ENCODE peak calls at places on chromosomes 11 and 22, in six cellular contexts. P is trophoblast cell, R is H9, U is neuronal stem cell, I is mesenchymal stem cell, N is mesendoderm. C is an unnamed sample.

GRCh38 chr22:26763633-26764295 is 106.4 kb downstream of the MIAT start:
- DNase-seq in R (no peak), I (peak), P (no peak), N (no peak), U (no peak), C (peak)

GRCh38 chr11:30254307-30255298 is 23.8 kb downstream of the FSHB start:
- DNase-seq in P (no peak), I (no peak), R (no peak), N (peak), U (no peak), C (no peak)

GRCh38 chr11:117072517-117073218 is 25.6 kb downstream of the SIK3 start:
- DNase-seq in U (no peak), I (peak), P (peak), N (peak), R (no peak), C (peak)

GRCh38 chr11:92226331-92227232 is 2.0 kb downstream of the FAT3 start:
- DNase-seq in U (peak), I (no peak), P (no peak), N (peak), R (peak), C (no peak)

GRCh38 chr22:44884968-44885805 is 124.6 kb downstream of the PHF21B start:
- DNase-seq in P (no peak), U (no peak), I (no peak), N (peak), R (no peak), C (no peak)

GRCh38 chr11:35040221-35040942 is 98.6 kb upstream of the CD44 start:
- DNase-seq in U (no peak), P (peak), I (peak), N (no peak), R (no peak), C (peak)

GRCh38 chr11:118979434-118979833 is 7.9 kb downstream of the FOXR1 start:
- DNase-seq in R (peak), N (peak), U (no peak), P (no peak), I (no peak), C (no peak)

GRCh38 chr11:102345923-102346322 is 1.1 kb upstream of the BIRC2 start:
- DNase-seq in R (no peak), P (peak), N (peak), U (peak), I (peak), C (peak)

GRCh38 chr11:79414644-79415317 is 26.0 kb downstream of the TENM4 start:
- DNase-seq in I (peak), N (no peak), R (no peak), U (no peak), P (no peak), C (peak)

GRCh38 chr11:26557666-26558065 is 14.4 kb downstream of the MUC15 start:
- DNase-seq in I (no peak), N (no peak), U (no peak), P (no peak), R (no peak), C (no peak)

GRCh38 chr11:106172389-106172991 is 95.0 kb downstream of the AASDHPPT start:
- DNase-seq in N (no peak), R (no peak), U (no peak), I (no peak), P (peak), C (no peak)

GRCh38 chr22:31937328-31937727 is 7.0 kb upstream of the YWHAH start:
- DNase-seq in I (no peak), P (no peak), R (no peak), U (no peak), N (no peak), C (no peak)

GRCh38 chr11:111654611-111655010 is 52.4 kb downstream of the SIK2 start:
- DNase-seq in N (no peak), I (no peak), R (no peak), U (no peak), P (no peak), C (no peak)

GRCh38 chr11:110355011-110355744 is 58.8 kb upstream of the RDX start:
- DNase-seq in U (no peak), N (peak), I (no peak), R (peak), P (no peak), C (no peak)

GRCh38 chr11:2477936-2478335 is 33.1 kb downstream of the KCNQ1 start:
- DNase-seq in P (no peak), N (no peak), R (no peak), I (no peak), U (no peak), C (no peak)

GRCh38 chr11:67277231-67277961 is 11.1 kb downstream of the GRK2 start:
- DNase-seq in R (peak), U (no peak), P (no peak), N (peak), I (peak), C (peak)

GRCh38 chr11:31325162-31325561 is 44.4 kb downstream of the DCDC1 start:
- DNase-seq in P (no peak), U (no peak), I (peak), N (no peak), R (no peak), C (peak)

GRCh38 chr22:25637032-25637431 is 72.6 kb downstream of the GRK3 start:
- DNase-seq in N (no peak), P (no peak), I (peak), U (no peak), R (no peak), C (no peak)

GRCh38 chr11:71946144-71946571 is 17.3 kb downstream of the RNF121 start:
- DNase-seq in P (peak), R (no peak), N (no peak), U (no peak), I (peak), C (peak)

GRCh38 chr22:49959782-49960158 is 802 bp upstream of the PIM3 start:
- DNase-seq in N (no peak), P (peak), I (no peak), R (peak), U (no peak), C (no peak)

GRCh38 chr11:119739021-119739703 is 10.2 kb upstream of the NECTIN1 start:
- DNase-seq in U (no peak), I (no peak), N (no peak), R (no peak), P (no peak), C (no peak)

GRCh38 chr22:22244337-22245250 is at the start of gene VPREB1:
- DNase-seq in I (no peak), U (no peak), R (no peak), N (no peak), P (no peak), C (no peak)
- H2AK5ac ChIP-seq in I (no peak), U (no peak), R (no peak), N (no peak), P (no peak), C (no peak)

GRCh38 chr11:113350646-113351045 is 36.3 kb downstream of the TTC12 start:
- DNase-seq in U (no peak), I (no peak), N (no peak), P (no peak), R (no peak), C (no peak)
- H2AK5ac ChIP-seq in U (no peak), I (no peak), N (no peak), P (no peak), R (no peak), C (no peak)

GRCh38 chr22:46574438-46574992 is 37.1 kb upstream of the CELSR1 start:
- DNase-seq in U (no peak), N (no peak), P (no peak), R (no peak), I (no peak), C (no peak)
- H2AK5ac ChIP-seq in U (no peak), N (no peak), P (no peak), R (no peak), I (no peak), C (no peak)

GRCh38 chr22:40196628-40197027 is 18.9 kb downstream of the TNRC6B start:
- DNase-seq in P (no peak), U (no peak), N (no peak), R (no peak), I (peak), C (peak)

GRCh38 chr22:40194656-40195055 is 16.9 kb downstream of the TNRC6B start:
- DNase-seq in R (no peak), P (no peak), I (no peak), U (no peak), N (no peak), C (no peak)

GRCh38 chr22:40190501-40190900 is 12.8 kb downstream of the TNRC6B start:
- DNase-seq in R (no peak), P (no peak), N (no peak), U (no peak), I (no peak), C (no peak)

GRCh38 chr22:40189979-40190378 is 12.3 kb downstream of the TNRC6B start:
- DNase-seq in U (no peak), N (no peak), P (no peak), R (no peak), I (no peak), C (peak)

GRCh38 chr22:40193429-40194421 is 16.0 kb downstream of the TNRC6B start:
- DNase-seq in N (peak), U (no peak), R (peak), P (no peak), I (peak), C (peak)
- H2AK5ac ChIP-seq in N (no peak), U (no peak), R (no peak), P (no peak), I (no peak), C (peak)

DNA sequence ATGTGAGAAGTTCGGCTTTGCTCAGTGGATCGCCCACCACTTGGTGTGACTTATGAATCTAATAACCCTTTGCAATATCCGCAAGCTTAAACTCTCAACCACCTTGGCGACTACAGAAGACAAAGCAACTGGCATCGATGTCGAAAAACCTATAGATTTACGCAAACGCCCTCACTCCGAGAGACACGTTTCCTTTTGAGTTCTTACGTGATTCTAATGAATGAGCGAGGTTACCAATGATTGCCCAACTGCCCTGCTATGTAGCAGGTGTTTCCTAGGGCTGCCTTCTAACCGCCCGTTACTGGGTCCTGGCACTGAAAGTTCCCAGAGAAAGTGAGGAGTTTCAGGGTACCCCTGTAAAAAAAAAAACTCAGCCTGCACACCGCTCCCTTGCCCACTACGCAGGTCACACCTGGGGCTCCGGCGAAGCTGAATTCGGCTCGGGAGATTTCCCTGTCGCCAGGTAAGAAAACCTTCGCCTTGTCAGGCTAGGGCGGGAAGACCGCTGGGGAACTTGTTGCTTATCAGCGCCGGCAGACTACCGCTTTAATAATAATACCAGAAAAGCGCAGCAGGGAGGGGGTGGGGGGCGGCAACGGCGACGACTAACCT is 21.4 kb upstream of the BDNF start:
- DNase-seq in I (peak), P (no peak), R (no peak), N (peak), U (no peak), C (no peak)
- H2AK5ac ChIP-seq in I (no peak), P (no peak), R (no peak), N (no peak), U (no peak), C (no peak)

DNA sequence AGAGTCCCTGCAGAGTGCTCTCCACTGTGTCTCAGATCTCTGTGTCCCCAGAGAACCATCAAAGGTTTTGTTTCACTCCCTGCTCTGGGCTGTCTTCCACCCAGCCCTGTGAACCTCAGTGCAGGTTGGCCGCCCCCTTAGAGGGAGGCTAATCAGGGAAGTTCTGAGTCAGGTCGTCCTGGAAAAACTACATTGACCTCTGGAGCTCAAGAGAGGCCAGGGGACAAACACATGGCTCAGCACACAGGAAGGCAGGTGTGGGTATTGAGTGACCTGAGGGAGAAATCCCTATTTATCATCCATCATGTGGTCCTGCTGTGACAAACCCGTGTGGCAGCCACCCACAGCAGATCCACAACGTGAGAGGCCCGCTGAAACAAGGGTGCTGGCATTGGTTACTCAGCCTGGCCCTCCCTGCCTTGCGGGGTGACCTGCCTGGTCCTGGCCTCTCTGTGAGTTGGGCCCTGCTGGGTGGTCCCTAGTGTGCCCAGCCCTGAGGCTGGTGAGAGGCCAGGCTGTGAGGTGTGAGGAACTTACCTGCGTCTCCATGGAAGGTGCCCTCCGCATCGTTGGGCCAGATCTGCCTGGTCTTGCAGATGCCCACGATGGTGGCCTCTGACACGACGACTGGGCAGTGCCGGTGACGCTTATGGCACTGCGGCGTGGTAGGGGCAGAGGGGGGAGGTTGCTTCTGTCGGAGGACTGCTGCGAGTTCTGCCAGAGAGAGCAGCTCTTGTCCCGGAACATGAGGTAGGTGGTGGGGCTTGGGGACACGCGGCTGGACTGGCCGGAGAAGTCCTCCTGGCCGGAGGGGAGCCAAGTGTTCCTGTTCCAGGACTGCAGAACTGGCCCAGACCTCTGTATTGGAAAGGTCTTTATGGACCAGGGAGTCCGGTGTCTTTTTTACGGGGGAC is 671 bp upstream of the BCR start:
- DNase-seq in P (peak), R (no peak), I (no peak), U (no peak), N (peak), C (no peak)
- H2AK5ac ChIP-seq in P (peak), R (no peak), I (peak), U (peak), N (peak), C (peak)

GRCh38 chr11:128757886-128758612 is 64.2 kb downstream of the FLI1 start:
- DNase-seq in P (no peak), I (no peak), R (no peak), N (no peak), U (no peak), C (no peak)
- H2AK5ac ChIP-seq in P (no peak), I (no peak), R (no peak), N (no peak), U (no peak), C (no peak)

GRCh38 chr11:44741976-44742375 is 15.2 kb downstream of the TSPAN18 start:
- DNase-seq in P (no peak), I (no peak), R (no peak), N (peak), U (no peak), C (no peak)

GRCh38 chr11:44744160-44744559 is 17.4 kb downstream of the TSPAN18 start:
- DNase-seq in N (no peak), R (no peak), U (no peak), I (peak), P (no peak), C (peak)

GRCh38 chr11:44740967-44741366 is 14.2 kb downstream of the TSPAN18 start:
- DNase-seq in P (no peak), I (no peak), U (no peak), N (no peak), R (no peak), C (no peak)

GRCh38 chr11:44743326-44743725 is 16.6 kb downstream of the TSPAN18 start:
- DNase-seq in U (no peak), R (no peak), P (no peak), N (no peak), I (no peak), C (no peak)

DNA sequence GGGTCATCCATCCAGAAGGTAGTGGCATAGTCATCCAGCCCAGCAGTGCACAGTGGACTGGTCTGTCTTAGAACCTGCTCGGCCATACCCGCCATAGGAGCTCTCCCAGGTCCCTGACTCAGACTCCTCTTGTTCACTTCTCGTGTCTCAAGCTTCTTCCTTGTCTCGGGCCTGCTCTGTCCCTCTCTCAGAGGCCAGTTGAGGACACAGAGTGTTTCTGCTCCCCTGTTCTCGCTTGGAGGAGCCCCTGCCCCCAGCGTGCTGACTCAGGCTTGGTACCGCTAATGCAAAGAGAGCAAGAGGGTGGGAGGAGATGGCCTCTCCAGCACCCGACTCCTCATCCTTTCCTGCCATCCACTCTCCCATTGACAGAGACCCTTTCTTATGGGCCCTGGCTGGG is 15.7 kb downstream of the TSPAN18 start:
- DNase-seq in P (no peak), I (no peak), N (no peak), U (no peak), R (no peak), C (no peak)
- H2AK5ac ChIP-seq in P (no peak), I (no peak), N (no peak), U (no peak), R (peak), C (no peak)

GRCh38 chr11:48024635-48025071 is 44.3 kb downstream of the PTPRJ start:
- DNase-seq in N (no peak), P (no peak), U (no peak), R (no peak), I (no peak), C (no peak)

GRCh38 chr11:48025983-48026340 is 45.6 kb downstream of the PTPRJ start:
- DNase-seq in R (no peak), N (no peak), P (no peak), I (peak), U (no peak), C (peak)

GRCh38 chr11:48022445-48022844 is 42.1 kb downstream of the PTPRJ start:
- DNase-seq in R (no peak), N (no peak), P (no peak), I (no peak), U (no peak), C (no peak)

GRCh38 chr11:48028909-48029685 is 48.7 kb downstream of the PTPRJ start:
- DNase-seq in R (no peak), I (no peak), N (no peak), P (no peak), U (no peak), C (peak)

GRCh38 chr11:48025293-48025982 is 45.1 kb downstream of the PTPRJ start:
- DNase-seq in P (no peak), R (no peak), I (no peak), U (no peak), N (no peak), C (no peak)
- H2AK5ac ChIP-seq in P (no peak), R (no peak), I (no peak), U (no peak), N (no peak), C (no peak)

DNA sequence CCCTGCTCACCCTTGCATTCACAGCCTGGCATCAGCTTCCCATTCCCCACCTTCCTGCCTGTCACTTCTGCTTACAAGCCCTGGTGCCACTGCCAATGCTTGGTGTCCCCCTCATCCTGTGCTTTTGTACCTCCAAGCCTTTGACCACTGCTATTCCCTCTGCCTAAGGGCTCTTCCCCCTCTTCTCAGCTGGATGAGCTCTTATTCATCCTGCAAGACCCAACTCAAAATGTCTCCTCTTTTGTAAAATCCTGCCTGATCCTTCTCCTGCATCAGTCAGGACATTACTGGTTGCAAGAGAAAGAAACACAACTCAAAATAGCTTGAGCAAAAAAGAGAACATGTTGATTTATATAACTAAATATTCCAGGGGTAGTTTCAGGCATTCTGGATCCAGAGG is 66.9 kb upstream of the TCF20 start:
- DNase-seq in N (no peak), I (no peak), R (no peak), P (no peak), U (no peak), C (no peak)
- H2AK5ac ChIP-seq in N (no peak), I (no peak), R (no peak), P (no peak), U (peak), C (no peak)